ENCODE peak calls at places on chromosomes 1 and 21, in seven cellular contexts. One of them, this sample, is unnamed.

GRCh38 chr1:81410351-81410750 is 390.4 kb upstream of the ADGRL2 start:
- DNase-seq in ovary: no peak
- DNase-seq in activated CD8-positive, alpha-beta T cell treated with anti-CD3 and anti-CD28 coated beads for 36 hours: no peak
- DNase-seq in glutamatergic neuron: no peak
- DNase-seq in adrenal gland: no peak
- DNase-seq in WTC11: no peak
- DNase-seq in CD8-positive, alpha-beta T cell: no peak
- DNase-seq in this sample: no peak

GRCh38 chr1:234608720-234609527 is 1.1 kb downstream of the IRF2BP2 start:
- DNase-seq in ovary: peak; percentile 60
- DNase-seq in activated CD8-positive, alpha-beta T cell treated with anti-CD3 and anti-CD28 coated beads for 36 hours: peak; percentile 83
- DNase-seq in glutamatergic neuron: peak; percentile 56
- DNase-seq in adrenal gland: peak; percentile 51
- DNase-seq in WTC11: peak; percentile 55
- DNase-seq in CD8-positive, alpha-beta T cell: peak; percentile 51
- DNase-seq in this sample: peak; percentile 59

GRCh38 chr1:90211101-90211500 is 216.2 kb downstream of the ZNF326 start:
- DNase-seq in ovary: no peak
- DNase-seq in activated CD8-positive, alpha-beta T cell treated with anti-CD3 and anti-CD28 coated beads for 36 hours: no peak
- DNase-seq in glutamatergic neuron: no peak
- DNase-seq in adrenal gland: no peak
- DNase-seq in WTC11: no peak
- DNase-seq in CD8-positive, alpha-beta T cell: no peak
- DNase-seq in this sample: no peak

GRCh38 chr1:99347041-99347684 is 82.9 kb downstream of the PLPPR4 start:
- DNase-seq in ovary: no peak
- DNase-seq in activated CD8-positive, alpha-beta T cell treated with anti-CD3 and anti-CD28 coated beads for 36 hours: no peak
- DNase-seq in glutamatergic neuron: no peak
- DNase-seq in adrenal gland: no peak
- DNase-seq in WTC11: no peak
- DNase-seq in CD8-positive, alpha-beta T cell: no peak
- DNase-seq in this sample: no peak

GRCh38 chr1:150256549-150257341 is 829 bp upstream of the CA14 start:
- DNase-seq in ovary: no peak
- DNase-seq in activated CD8-positive, alpha-beta T cell treated with anti-CD3 and anti-CD28 coated beads for 36 hours: no peak
- DNase-seq in glutamatergic neuron: peak; percentile 54
- DNase-seq in adrenal gland: no peak
- DNase-seq in WTC11: peak; percentile 53
- DNase-seq in CD8-positive, alpha-beta T cell: no peak
- DNase-seq in this sample: no peak

GRCh38 chr1:36885537-36886441 is 148.5 kb downstream of the GRIK3 start:
- DNase-seq in ovary: no peak
- DNase-seq in activated CD8-positive, alpha-beta T cell treated with anti-CD3 and anti-CD28 coated beads for 36 hours: no peak
- DNase-seq in glutamatergic neuron: no peak
- DNase-seq in adrenal gland: no peak
- DNase-seq in WTC11: peak; percentile 36
- DNase-seq in CD8-positive, alpha-beta T cell: no peak
- DNase-seq in this sample: no peak

GRCh38 chr1:68087184-68087583 is 36.8 kb upstream of the DIRAS3 start:
- DNase-seq in ovary: no peak
- DNase-seq in activated CD8-positive, alpha-beta T cell treated with anti-CD3 and anti-CD28 coated beads for 36 hours: no peak
- DNase-seq in glutamatergic neuron: no peak
- DNase-seq in adrenal gland: no peak
- DNase-seq in WTC11: no peak
- DNase-seq in CD8-positive, alpha-beta T cell: no peak
- DNase-seq in this sample: no peak

GRCh38 chr21:40130476-40130875 is 263.2 kb downstream of the PCP4 start:
- DNase-seq in ovary: no peak
- DNase-seq in activated CD8-positive, alpha-beta T cell treated with anti-CD3 and anti-CD28 coated beads for 36 hours: no peak
- DNase-seq in glutamatergic neuron: no peak
- DNase-seq in adrenal gland: no peak
- DNase-seq in WTC11: no peak
- DNase-seq in CD8-positive, alpha-beta T cell: no peak
- DNase-seq in this sample: no peak

GRCh38 chr1:223189903-223190724 is 47.1 kb upstream of the TLR5 start:
- DNase-seq in ovary: no peak
- DNase-seq in activated CD8-positive, alpha-beta T cell treated with anti-CD3 and anti-CD28 coated beads for 36 hours: peak; percentile 84
- DNase-seq in glutamatergic neuron: no peak
- DNase-seq in adrenal gland: no peak
- DNase-seq in WTC11: no peak
- DNase-seq in CD8-positive, alpha-beta T cell: peak; percentile 44
- DNase-seq in this sample: peak; percentile 23

GRCh38 chr1:64242895-64243756 is 39.7 kb downstream of the UBE2U start:
- DNase-seq in ovary: no peak
- DNase-seq in activated CD8-positive, alpha-beta T cell treated with anti-CD3 and anti-CD28 coated beads for 36 hours: no peak
- DNase-seq in glutamatergic neuron: no peak
- DNase-seq in adrenal gland: no peak
- DNase-seq in WTC11: no peak
- DNase-seq in CD8-positive, alpha-beta T cell: no peak
- DNase-seq in this sample: no peak

GRCh38 chr1:27269276-27269675 is 34.8 kb downstream of the WDTC1 start:
- DNase-seq in ovary: no peak
- DNase-seq in activated CD8-positive, alpha-beta T cell treated with anti-CD3 and anti-CD28 coated beads for 36 hours: no peak
- DNase-seq in glutamatergic neuron: no peak
- DNase-seq in adrenal gland: no peak
- DNase-seq in WTC11: no peak
- DNase-seq in CD8-positive, alpha-beta T cell: no peak
- DNase-seq in this sample: no peak

GRCh38 chr1:86380257-86380861 is 15.8 kb downstream of the ODF2L start:
- DNase-seq in ovary: no peak
- DNase-seq in activated CD8-positive, alpha-beta T cell treated with anti-CD3 and anti-CD28 coated beads for 36 hours: peak; percentile 10
- DNase-seq in glutamatergic neuron: no peak
- DNase-seq in adrenal gland: no peak
- DNase-seq in WTC11: no peak
- DNase-seq in CD8-positive, alpha-beta T cell: no peak
- DNase-seq in this sample: no peak

GRCh38 chr1:150233359-150234308 is 2.3 kb downstream of the ANP32E start:
- DNase-seq in ovary: peak; percentile 60
- DNase-seq in activated CD8-positive, alpha-beta T cell treated with anti-CD3 and anti-CD28 coated beads for 36 hours: peak; percentile 77
- DNase-seq in glutamatergic neuron: no peak
- DNase-seq in adrenal gland: no peak
- DNase-seq in WTC11: no peak
- DNase-seq in CD8-positive, alpha-beta T cell: peak; percentile 8
- DNase-seq in this sample: no peak

GRCh38 chr1:222161676-222162075 is 386.2 kb downstream of the HHIPL2 start:
- DNase-seq in ovary: no peak
- DNase-seq in activated CD8-positive, alpha-beta T cell treated with anti-CD3 and anti-CD28 coated beads for 36 hours: no peak
- DNase-seq in glutamatergic neuron: no peak
- DNase-seq in adrenal gland: no peak
- DNase-seq in WTC11: no peak
- DNase-seq in CD8-positive, alpha-beta T cell: no peak
- DNase-seq in this sample: no peak

GRCh38 chr1:202968895-202969295 is 1.8 kb upstream of the CYB5R1 start:
- DNase-seq in ovary: peak; percentile 43
- DNase-seq in activated CD8-positive, alpha-beta T cell treated with anti-CD3 and anti-CD28 coated beads for 36 hours: peak; percentile 56
- DNase-seq in glutamatergic neuron: no peak
- DNase-seq in adrenal gland: peak; percentile 73
- DNase-seq in WTC11: peak; percentile 30
- DNase-seq in CD8-positive, alpha-beta T cell: no peak
- DNase-seq in this sample: peak; percentile 5

GRCh38 chr1:25556791-25557476 is 13.5 kb downstream of the LDLRAP1 start:
- DNase-seq in ovary: no peak
- DNase-seq in activated CD8-positive, alpha-beta T cell treated with anti-CD3 and anti-CD28 coated beads for 36 hours: peak; percentile 63
- DNase-seq in glutamatergic neuron: no peak
- DNase-seq in adrenal gland: no peak
- DNase-seq in WTC11: no peak
- DNase-seq in CD8-positive, alpha-beta T cell: peak; percentile 27
- DNase-seq in this sample: no peak

GRCh38 chr1:222736470-222736869 is 532 bp upstream of the FAM177B start:
- DNase-seq in ovary: no peak
- DNase-seq in activated CD8-positive, alpha-beta T cell treated with anti-CD3 and anti-CD28 coated beads for 36 hours: no peak
- DNase-seq in glutamatergic neuron: no peak
- DNase-seq in adrenal gland: no peak
- DNase-seq in WTC11: peak; percentile 44
- DNase-seq in CD8-positive, alpha-beta T cell: no peak
- DNase-seq in this sample: no peak

GRCh38 chr1:212244441-212244840 is 40.8 kb upstream of the PPP2R5A start:
- DNase-seq in ovary: no peak
- DNase-seq in activated CD8-positive, alpha-beta T cell treated with anti-CD3 and anti-CD28 coated beads for 36 hours: no peak
- DNase-seq in glutamatergic neuron: no peak
- DNase-seq in adrenal gland: no peak
- DNase-seq in WTC11: no peak
- DNase-seq in CD8-positive, alpha-beta T cell: no peak
- DNase-seq in this sample: no peak

GRCh38 chr21:36504067-36505058 is 24.4 kb upstream of the CLDN14 start:
- DNase-seq in ovary: peak; percentile 47
- DNase-seq in activated CD8-positive, alpha-beta T cell treated with anti-CD3 and anti-CD28 coated beads for 36 hours: peak; percentile 52
- DNase-seq in glutamatergic neuron: no peak
- DNase-seq in adrenal gland: no peak
- DNase-seq in WTC11: peak; percentile 24
- DNase-seq in CD8-positive, alpha-beta T cell: no peak
- DNase-seq in this sample: peak; percentile 7

GRCh38 chr1:96722161-96722908 is 751 bp downstream of the PTBP2 start:
- DNase-seq in ovary: peak; percentile 65
- DNase-seq in activated CD8-positive, alpha-beta T cell treated with anti-CD3 and anti-CD28 coated beads for 36 hours: no peak
- DNase-seq in glutamatergic neuron: peak; percentile 79
- DNase-seq in adrenal gland: peak; percentile 51
- DNase-seq in WTC11: peak; percentile 50
- DNase-seq in CD8-positive, alpha-beta T cell: peak; percentile 22
- DNase-seq in this sample: no peak

GRCh38 chr1:88404582-88404981 is 279.5 kb upstream of the PKN2 start:
- DNase-seq in ovary: no peak
- DNase-seq in activated CD8-positive, alpha-beta T cell treated with anti-CD3 and anti-CD28 coated beads for 36 hours: no peak
- DNase-seq in glutamatergic neuron: no peak
- DNase-seq in adrenal gland: no peak
- DNase-seq in WTC11: peak; percentile 21
- DNase-seq in CD8-positive, alpha-beta T cell: no peak
- DNase-seq in this sample: no peak

GRCh38 chr1:2778220-2778592 is 23.3 kb downstream of the TTC34 start:
- DNase-seq in ovary: no peak
- DNase-seq in activated CD8-positive, alpha-beta T cell treated with anti-CD3 and anti-CD28 coated beads for 36 hours: no peak
- DNase-seq in glutamatergic neuron: no peak
- DNase-seq in adrenal gland: no peak
- DNase-seq in WTC11: no peak
- DNase-seq in CD8-positive, alpha-beta T cell: no peak
- DNase-seq in this sample: no peak

GRCh38 chr1:180156631-180157091 is 2.0 kb downstream of the QSOX1 start:
- DNase-seq in ovary: no peak
- DNase-seq in activated CD8-positive, alpha-beta T cell treated with anti-CD3 and anti-CD28 coated beads for 36 hours: no peak
- DNase-seq in glutamatergic neuron: no peak
- DNase-seq in adrenal gland: no peak
- DNase-seq in WTC11: no peak
- DNase-seq in CD8-positive, alpha-beta T cell: no peak
- DNase-seq in this sample: no peak

DNA sequence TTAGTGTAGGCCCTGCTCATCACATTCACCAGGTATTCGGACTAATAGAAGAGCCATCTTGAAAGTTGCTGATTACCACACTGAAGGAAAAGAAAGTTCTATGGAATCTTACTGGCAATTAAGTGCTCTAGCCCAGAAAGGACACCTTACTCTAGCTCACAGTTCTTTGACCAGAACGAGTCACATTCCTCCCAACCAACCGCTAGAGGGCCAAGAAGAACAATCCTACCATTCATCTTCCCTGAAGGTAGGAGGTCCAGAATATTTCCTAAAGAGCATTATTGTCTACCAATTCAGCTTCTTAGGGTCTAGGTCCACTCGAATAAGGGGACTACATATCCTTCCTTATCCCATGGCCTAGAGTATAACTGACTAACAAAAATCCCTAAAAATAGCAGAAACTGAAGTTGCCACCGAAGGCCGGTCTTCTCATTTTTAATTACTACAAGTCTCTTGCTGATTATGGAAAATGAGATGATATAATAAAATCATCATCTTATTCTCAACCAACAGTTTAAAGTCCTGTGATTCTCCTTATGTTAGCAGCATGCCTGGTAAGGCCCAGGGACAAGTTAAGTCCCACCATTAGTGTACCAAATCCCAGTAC is 2.7 kb upstream of the FMO1 start:
- DNase-seq in ovary: peak; percentile 47
- DNase-seq in activated CD8-positive, alpha-beta T cell treated with anti-CD3 and anti-CD28 coated beads for 36 hours: peak; percentile 17
- DNase-seq in glutamatergic neuron: no peak
- DNase-seq in adrenal gland: peak; percentile 38
- DNase-seq in WTC11: peak; percentile 36
- DNase-seq in CD8-positive, alpha-beta T cell: no peak
- DNase-seq in this sample: no peak
- TF ChIP-seq CTCF in ovary: peak; percentile 32
- TF ChIP-seq CTCF in activated CD8-positive, alpha-beta T cell treated with anti-CD3 and anti-CD28 coated beads for 36 hours: peak; percentile 61
- TF ChIP-seq CTCF in glutamatergic neuron: peak; percentile 80
- TF ChIP-seq CTCF in adrenal gland: peak; percentile 70
- TF ChIP-seq CTCF in WTC11: peak; percentile 40
- TF ChIP-seq CTCF in CD8-positive, alpha-beta T cell: peak; percentile 52
- TF ChIP-seq CTCF in this sample: peak; percentile 62

GRCh38 chr1:11364170-11364569 is 91.2 kb downstream of the UBIAD1 start:
- DNase-seq in ovary: no peak
- DNase-seq in activated CD8-positive, alpha-beta T cell treated with anti-CD3 and anti-CD28 coated beads for 36 hours: peak; percentile 18
- DNase-seq in glutamatergic neuron: no peak
- DNase-seq in adrenal gland: no peak
- DNase-seq in WTC11: peak; percentile 39
- DNase-seq in CD8-positive, alpha-beta T cell: no peak
- DNase-seq in this sample: no peak
- TF ChIP-seq CTCF in ovary: no peak
- TF ChIP-seq CTCF in activated CD8-positive, alpha-beta T cell treated with anti-CD3 and anti-CD28 coated beads for 36 hours: peak; percentile 50
- TF ChIP-seq CTCF in glutamatergic neuron: peak; percentile 36
- TF ChIP-seq CTCF in adrenal gland: peak; percentile 26
- TF ChIP-seq CTCF in WTC11: peak; percentile 60
- TF ChIP-seq CTCF in CD8-positive, alpha-beta T cell: no peak
- TF ChIP-seq CTCF in this sample: peak; percentile 21

GRCh38 chr1:231629132-231629531 is 2.5 kb downstream of the DISC1 start:
- DNase-seq in ovary: no peak
- DNase-seq in activated CD8-positive, alpha-beta T cell treated with anti-CD3 and anti-CD28 coated beads for 36 hours: peak; percentile 30
- DNase-seq in glutamatergic neuron: no peak
- DNase-seq in adrenal gland: peak; percentile 25
- DNase-seq in WTC11: no peak
- DNase-seq in CD8-positive, alpha-beta T cell: no peak
- DNase-seq in this sample: no peak

GRCh38 chr1:231628207-231628876 is 1.8 kb downstream of the DISC1 start:
- DNase-seq in ovary: no peak
- DNase-seq in activated CD8-positive, alpha-beta T cell treated with anti-CD3 and anti-CD28 coated beads for 36 hours: peak; percentile 80
- DNase-seq in glutamatergic neuron: no peak
- DNase-seq in adrenal gland: no peak
- DNase-seq in WTC11: no peak
- DNase-seq in CD8-positive, alpha-beta T cell: no peak
- DNase-seq in this sample: peak; percentile 53

GRCh38 chr1:231625975-231626534 is 535 bp upstream of the DISC1 start:
- DNase-seq in ovary: no peak
- DNase-seq in activated CD8-positive, alpha-beta T cell treated with anti-CD3 and anti-CD28 coated beads for 36 hours: no peak
- DNase-seq in glutamatergic neuron: no peak
- DNase-seq in adrenal gland: no peak
- DNase-seq in WTC11: no peak
- DNase-seq in CD8-positive, alpha-beta T cell: no peak
- DNase-seq in this sample: no peak

GRCh38 chr1:231626951-231627614 is 493 bp downstream of the DISC1 start:
- DNase-seq in ovary: peak; percentile 58
- DNase-seq in activated CD8-positive, alpha-beta T cell treated with anti-CD3 and anti-CD28 coated beads for 36 hours: peak; percentile 67
- DNase-seq in glutamatergic neuron: peak; percentile 64
- DNase-seq in adrenal gland: peak; percentile 72
- DNase-seq in WTC11: peak; percentile 72
- DNase-seq in CD8-positive, alpha-beta T cell: no peak
- DNase-seq in this sample: peak; percentile 21

GRCh38 chr1:231626535-231626950 is at the start of gene DISC1:
- DNase-seq in ovary: peak; percentile 89
- DNase-seq in activated CD8-positive, alpha-beta T cell treated with anti-CD3 and anti-CD28 coated beads for 36 hours: peak; percentile 79
- DNase-seq in glutamatergic neuron: peak; percentile 78
- DNase-seq in adrenal gland: peak; percentile 88
- DNase-seq in WTC11: peak; percentile 86
- DNase-seq in CD8-positive, alpha-beta T cell: peak; percentile 51
- DNase-seq in this sample: peak; percentile 34
- TF ChIP-seq CTCF in ovary: no peak
- TF ChIP-seq CTCF in activated CD8-positive, alpha-beta T cell treated with anti-CD3 and anti-CD28 coated beads for 36 hours: no peak
- TF ChIP-seq CTCF in glutamatergic neuron: no peak
- TF ChIP-seq CTCF in adrenal gland: no peak
- TF ChIP-seq CTCF in WTC11: no peak
- TF ChIP-seq CTCF in CD8-positive, alpha-beta T cell: no peak
- TF ChIP-seq CTCF in this sample: no peak

GRCh38 chr1:158506369-158506987 is 34.5 kb downstream of the OR10R2 start:
- DNase-seq in ovary: no peak
- DNase-seq in activated CD8-positive, alpha-beta T cell treated with anti-CD3 and anti-CD28 coated beads for 36 hours: peak; percentile 57
- DNase-seq in glutamatergic neuron: peak; percentile 41
- DNase-seq in adrenal gland: peak; percentile 31
- DNase-seq in WTC11: peak; percentile 82
- DNase-seq in CD8-positive, alpha-beta T cell: peak; percentile 2
- DNase-seq in this sample: peak; percentile 15
- TF ChIP-seq CTCF in ovary: no peak
- TF ChIP-seq CTCF in activated CD8-positive, alpha-beta T cell treated with anti-CD3 and anti-CD28 coated beads for 36 hours: peak; percentile 50
- TF ChIP-seq CTCF in glutamatergic neuron: peak; percentile 60
- TF ChIP-seq CTCF in adrenal gland: peak; percentile 57
- TF ChIP-seq CTCF in WTC11: peak; percentile 74
- TF ChIP-seq CTCF in CD8-positive, alpha-beta T cell: peak; percentile 24
- TF ChIP-seq CTCF in this sample: peak; percentile 22

This sample was measured in CD4-positive, alpha-beta T cell.